ENCODE peak calls at places on chromosomes 4 and X, in four cellular contexts. M is GM23248, T is brain microvascular endothelial cell, L is psoas muscle. F is an unnamed sample.

GRCh38 chr4:41319553-41319952 is 62.8 kb downstream of the UCHL1 start:
- DNase-seq in M (no peak), T (no peak), L (no peak), F (no peak)

GRCh38 chrX:109485470-109486340 is 3.8 kb upstream of the GUCY2F start:
- DNase-seq in M (peak; percentile 69), T (peak; percentile 65), L (peak; percentile 18), F (no peak)

GRCh38 chr4:17511041-17511949 is 595 bp downstream of the QDPR start:
- DNase-seq in M (peak; percentile 78), T (peak; percentile 38), L (peak; percentile 65), F (no peak)

GRCh38 chr4:145681956-145682355 is 2.0 kb downstream of the C4orf51 start:
- DNase-seq in M (peak; percentile 69), T (no peak), L (no peak), F (no peak)

GRCh38 chr4:8201341-8201781 is 2.3 kb downstream of the SH3TC1 start:
- DNase-seq in M (no peak), T (no peak), L (no peak), F (no peak)

GRCh38 chr4:94636004-94636403 is 121.8 kb upstream of the BMPR1B start:
- DNase-seq in M (peak; percentile 62), T (no peak), L (no peak), F (no peak)

GRCh38 chrX:8075606-8076005 is 95.5 kb downstream of the VCX2 start:
- DNase-seq in M (no peak), T (no peak), L (no peak), F (no peak)

GRCh38 chrX:135324463-135324862 is 15.2 kb downstream of the ETDC start:
- DNase-seq in M (no peak), T (no peak), L (no peak), F (no peak)

DNA sequence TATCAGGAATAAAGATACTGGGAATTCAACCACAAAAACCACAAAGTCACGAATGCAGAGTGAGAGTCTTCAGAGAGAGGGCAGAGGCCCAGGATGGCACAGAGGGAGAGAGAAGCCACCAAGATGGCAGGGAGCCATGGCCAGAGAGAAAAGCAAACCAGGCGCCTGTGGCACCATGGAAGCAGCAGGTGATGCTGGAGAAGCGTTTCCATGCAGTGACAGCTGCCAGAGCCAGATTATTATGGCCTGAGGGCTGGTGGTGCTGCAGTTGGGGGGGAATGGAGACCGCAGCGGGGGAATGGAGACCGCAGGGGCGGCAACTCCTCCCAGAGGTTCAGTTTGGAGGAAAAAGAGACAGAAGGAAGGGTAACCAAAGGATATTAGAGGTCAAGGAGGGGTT is 5.8 kb downstream of the TAFAZZIN start:
- DNase-seq in M (no peak), T (no peak), L (no peak), F (no peak)
- H3K4me3 ChIP-seq in M (no peak overlapping the region), T (no peak overlapping the region), L (no peak overlapping the region), F (no peak overlapping the region)

GRCh38 chr4:30720656-30721352 is 635 bp downstream of the PCDH7 start:
- DNase-seq in M (peak; percentile 53), T (peak; percentile 27), L (peak; percentile 21), F (no peak)
- H3K27me3 ChIP-seq in M (peaks cover 48% of the 10 kb centered on the region), T (no peaks in the 10 kb centered on the region), L (peaks cover 15% of the 10 kb centered on the region), F (peaks cover 17% of the 10 kb centered on the region)

GRCh38 chr4:61064636-61065035 is 135.5 kb upstream of the ADGRL3 start:
- DNase-seq in M (no peak), T (no peak), L (no peak), F (no peak)
- H3K4me3 ChIP-seq in M (no peak overlapping the region), T (no peak overlapping the region), L (no peak overlapping the region), F (no peak overlapping the region)

DNA sequence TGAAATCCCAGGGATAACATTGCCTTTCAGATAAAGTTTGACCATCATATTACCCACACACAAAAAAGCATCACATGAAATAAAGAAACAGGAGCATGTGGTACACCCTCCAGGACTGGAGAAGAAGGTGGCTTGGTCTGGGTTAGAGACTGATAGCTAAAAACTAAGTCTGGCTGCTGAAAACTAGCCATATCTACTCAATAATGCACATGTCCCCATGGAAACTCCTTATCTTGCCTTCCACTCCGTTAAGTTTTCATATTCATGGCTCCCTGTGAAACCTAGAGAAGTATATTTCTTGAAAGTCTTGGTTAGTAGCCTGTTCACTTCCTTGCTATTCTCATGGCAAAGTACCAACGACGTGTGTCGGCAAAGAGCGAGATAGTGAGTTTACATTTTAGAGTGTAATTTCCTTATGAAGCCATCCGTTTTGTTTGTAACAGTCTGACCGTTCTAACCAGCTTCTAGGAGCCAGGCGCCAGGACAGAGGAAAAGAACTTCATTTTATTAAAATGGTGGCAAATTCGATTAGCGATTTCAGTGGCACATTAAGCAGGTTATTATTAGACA is 6.7 kb upstream of the DCTD start:
- DNase-seq in M (no peak), T (no peak), L (no peak), F (no peak)
- H3K27me3 ChIP-seq in M (no peaks in the 10 kb centered on the region), T (no peaks in the 10 kb centered on the region), L (no peaks in the 10 kb centered on the region), F (no peaks in the 10 kb centered on the region)

GRCh38 chr4:175071123-175071522 is 153.0 kb downstream of the ADAM29 start:
- DNase-seq in M (no peak), T (peak; percentile 36), L (no peak), F (no peak)
- H3K4me3 ChIP-seq in M (no peak overlapping the region), T (no peak overlapping the region), L (no peak overlapping the region), F (no peak overlapping the region)

DNA sequence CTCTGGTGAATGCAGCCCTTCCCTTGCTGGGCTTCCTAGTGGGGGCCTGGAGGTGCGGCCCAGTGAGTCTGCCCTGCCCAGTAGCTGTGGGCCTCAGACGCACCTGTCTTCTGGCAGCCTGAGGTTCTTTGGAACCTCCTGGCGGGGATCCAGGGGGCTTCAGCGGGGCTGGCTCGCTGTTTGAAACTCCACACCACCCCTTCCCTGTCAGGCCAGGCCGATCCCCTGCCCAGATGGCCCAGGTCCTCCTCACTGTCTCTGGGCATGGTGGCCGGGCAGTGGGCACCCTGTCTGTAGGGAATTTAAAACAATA is 10.7 kb upstream of the NKX1-1 start:
- DNase-seq in M (no peak), T (no peak), L (no peak), F (no peak)
- H3K27me3 ChIP-seq in M (peaks cover 28% of the 10 kb centered on the region), T (peaks cover 20% of the 10 kb centered on the region), L (peaks cover 21% of the 10 kb centered on the region), F (peaks cover 53% of the 10 kb centered on the region)

DNA sequence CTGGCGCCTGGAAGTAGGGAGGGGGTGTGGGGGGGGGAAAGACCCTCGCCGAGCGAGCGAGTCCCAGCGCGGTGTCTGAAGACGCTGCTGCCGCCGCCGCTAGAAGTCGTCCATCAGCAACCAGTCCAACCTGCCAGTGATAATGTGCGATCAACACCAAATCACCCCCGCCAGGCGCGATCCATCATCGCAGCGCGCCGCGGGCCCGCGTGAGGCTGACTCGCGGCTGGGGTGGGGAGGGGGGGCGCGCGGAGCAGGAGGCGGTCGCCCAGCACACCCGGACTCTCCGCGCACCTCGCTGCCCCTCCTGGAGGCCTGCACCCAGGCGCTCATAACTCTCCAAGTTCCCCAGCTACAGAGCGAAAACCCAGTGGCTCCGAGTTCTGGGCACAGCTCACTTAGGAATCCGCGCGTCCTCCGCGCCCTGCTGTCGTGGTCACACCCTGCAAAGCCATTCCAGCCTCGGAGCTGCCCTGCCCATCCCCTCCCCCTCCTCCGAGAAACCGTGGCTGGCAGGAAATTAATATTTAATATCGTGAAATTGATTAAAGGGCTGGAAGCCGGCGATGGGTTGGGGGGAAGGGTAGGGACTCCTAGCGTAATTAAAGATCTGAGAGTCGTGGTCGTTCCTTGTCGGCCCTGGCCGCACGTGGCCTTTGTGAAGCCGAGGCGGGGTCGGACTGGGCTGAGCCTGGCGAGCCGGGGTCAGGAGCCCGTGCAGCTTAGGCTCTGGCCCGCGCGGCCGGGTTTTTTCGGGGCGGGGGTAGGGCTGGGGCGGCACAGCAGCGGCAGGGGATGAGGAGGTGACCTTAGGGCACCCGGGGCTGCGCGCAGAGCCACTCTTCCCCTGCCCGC is 58.1 kb upstream of the BCOR start:
- DNase-seq in M (peak; percentile 35), T (no peak), L (no peak), F (no peak)
- H3K4me3 ChIP-seq in M (peak overlapping the region; percentile 62), T (peak overlapping the region; percentile 48), L (peak overlapping the region; percentile 59), F (peak overlapping the region; percentile 35)

GRCh38 chr4:55634417-55635128 is 1.5 kb downstream of the NMU start:
- DNase-seq in M (no peak), T (no peak), L (no peak), F (no peak)
- H3K27me3 ChIP-seq in M (peaks cover 71% of the 10 kb centered on the region), T (peaks cover 4% of the 10 kb centered on the region), L (peaks cover 5% of the 10 kb centered on the region), F (peaks cover 9% of the 10 kb centered on the region)